ENCODE peak calls at places on chromosome 2, in four cellular contexts. R is hepatocyte, L is fibroblast of the aortic adventitia, S is OCI-LY7. Q is an unnamed sample.

GRCh38 chr2:112138143-112139032 is at the start of gene FBLN7:
- DNase-seq in R (peak; percentile 32), L (no peak), S (no peak), Q (no peak)

GRCh38 chr2:6773007-6773693 is 92.6 kb downstream of the CMPK2 start:
- DNase-seq in R (peak; percentile 80), L (peak; percentile 2), S (peak; percentile 78), Q (no peak)

GRCh38 chr2:231590614-231591013 is 2.0 kb upstream of the TEX44 start:
- DNase-seq in R (peak; percentile 60), L (no peak), S (no peak), Q (no peak)

GRCh38 chr2:143452817-143453462 is 323.7 kb downstream of the ARHGAP15 start:
- DNase-seq in R (no peak), L (no peak), S (no peak), Q (no peak)

GRCh38 chr2:240913810-240914644 is 7.9 kb downstream of the CROCC2 start:
- DNase-seq in R (peak; percentile 72), L (peak; percentile 79), S (peak; percentile 56), Q (no peak)

GRCh38 chr2:206349375-206349774 is 74.9 kb downstream of the ZDBF2 start:
- DNase-seq in R (no peak), L (no peak), S (no peak), Q (no peak)

GRCh38 chr2:1366546-1367134 is 46.6 kb upstream of the TPO start:
- DNase-seq in R (no peak), L (no peak), S (no peak), Q (no peak)

GRCh38 chr2:37301408-37301807 is 23.2 kb downstream of the PRKD3 start:
- DNase-seq in R (no peak), L (no peak), S (no peak), Q (no peak)

GRCh38 chr2:132667716-132668115 is 2.3 kb downstream of the LYPD1 start:
- DNase-seq in R (no peak), L (peak; percentile 70), S (no peak), Q (no peak)

GRCh38 chr2:130963849-130964793 is 127.4 kb downstream of the ARHGEF4 start:
- DNase-seq in R (peak; percentile 63), L (no peak), S (no peak), Q (peak; percentile 10)
- TF ChIP-seq CTCF in R (peak; percentile 56), L (no peak), S (peak; percentile 21), Q (peak; percentile 80)

DNA sequence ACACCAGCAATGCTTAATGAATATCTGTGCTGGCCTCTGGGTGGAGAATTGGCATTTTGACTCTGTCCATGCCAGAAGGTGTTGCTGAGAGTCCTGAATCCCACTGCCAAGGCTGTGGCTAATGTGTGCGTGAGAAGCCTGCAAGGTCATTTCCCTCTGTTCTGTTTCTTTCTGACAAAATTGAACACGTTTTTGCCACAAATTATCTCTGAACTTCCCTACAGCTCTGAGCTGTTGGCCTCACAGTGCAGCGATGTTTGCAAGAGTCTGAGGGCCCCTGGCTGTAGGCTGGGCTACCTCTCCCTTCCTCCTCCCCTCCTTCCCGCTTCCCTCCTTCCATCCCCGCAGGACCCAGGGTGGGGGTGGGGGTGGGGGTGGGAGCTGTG is 154.1 kb upstream of the HS6ST1 start:
- DNase-seq in R (no peak), L (peak; percentile 22), S (no peak), Q (no peak)
- H3K4me3 ChIP-seq in R (no peak overlapping the region), L (no peak overlapping the region), S (no peak overlapping the region), Q (no peak overlapping the region)

GRCh38 chr2:181430406-181431199 is 26.6 kb upstream of the ITGA4 start:
- DNase-seq in R (no peak), L (peak; percentile 6), S (peak; percentile 70), Q (no peak)
- TF ChIP-seq CTCF in R (peak; percentile 6), L (peak; percentile 47), S (peak; percentile 77), Q (peak; percentile 31)

DNA sequence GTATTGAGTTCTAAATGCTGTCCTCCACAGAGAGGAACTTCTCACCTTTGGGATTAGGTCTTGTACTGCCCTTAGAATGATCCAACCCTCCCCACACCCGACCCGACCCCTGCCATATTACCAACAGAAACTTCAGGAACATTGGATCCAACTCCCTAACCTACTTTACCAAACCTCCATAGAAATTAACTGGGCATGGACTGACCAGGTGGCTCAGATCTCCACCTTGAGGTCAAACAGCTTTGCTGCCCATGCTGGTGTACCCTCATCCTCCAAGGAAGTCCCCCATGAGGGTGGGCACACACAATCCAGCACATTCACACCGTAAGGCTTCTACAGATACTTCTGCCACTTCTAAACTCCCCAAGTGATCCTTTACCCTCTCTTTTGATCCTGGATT is 21.5 kb downstream of the NFE2L2 start:
- DNase-seq in R (no peak), L (no peak), S (no peak), Q (no peak)
- H3K4me3 ChIP-seq in R (no peak overlapping the region), L (peak overlapping the region; percentile 29), S (no peak overlapping the region), Q (no peak overlapping the region)

GRCh38 chr2:53787911-53788289 is 1.1 kb downstream of the ERLEC1 start:
- DNase-seq in R (peak; percentile 23), L (no peak), S (no peak), Q (no peak)

GRCh38 chr2:53785378-53785777 is 1.4 kb downstream of the ASB3 start:
- DNase-seq in R (no peak), L (no peak), S (no peak), Q (no peak)

GRCh38 chr2:53786371-53787254 is at the start of the genes ASB3 and ERLEC1:
- DNase-seq in R (peak; percentile 92), L (peak; percentile 74), S (peak; percentile 93), Q (no peak)

GRCh38 chr2:53784431-53784830 is 2.3 kb downstream of the ASB3 start:
- DNase-seq in R (no peak), L (peak; percentile 18), S (no peak), Q (no peak)

GRCh38 chr2:53787255-53787910 is 539 bp downstream of the ERLEC1 start:
- DNase-seq in R (peak; percentile 26), L (peak; percentile 19), S (peak; percentile 13), Q (no peak)
- TF ChIP-seq CTCF in R (no peak), L (no peak), S (no peak), Q (no peak)

GRCh38 chr2:10407841-10408648 is 40.1 kb downstream of the ODC1 start:
- DNase-seq in R (peak; percentile 76), L (peak; percentile 91), S (peak; percentile 39), Q (no peak)
- H3K4me3 ChIP-seq in R (no peak overlapping the region), L (no peak overlapping the region), S (no peak overlapping the region), Q (no peak overlapping the region)

DNA sequence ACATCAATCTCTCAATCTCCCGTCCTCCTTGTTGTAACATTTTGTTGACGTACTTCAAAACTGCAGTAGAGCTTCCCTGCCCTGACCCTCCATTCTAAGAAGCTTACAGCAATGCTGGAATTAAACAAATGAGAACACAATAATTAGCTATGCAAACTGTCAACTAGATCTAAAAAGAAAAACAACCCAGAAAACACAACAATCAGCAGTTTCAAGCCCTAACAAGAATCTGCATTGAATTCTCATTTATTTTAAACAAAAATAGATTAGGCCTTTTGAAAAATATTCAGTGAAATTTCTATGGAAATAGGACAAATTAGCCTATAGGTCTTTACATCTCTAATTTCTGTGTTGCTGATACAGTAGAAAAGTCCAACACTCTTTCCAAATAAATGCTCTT is 807.0 kb upstream of the FSHR start:
- DNase-seq in R (no peak), L (no peak), S (no peak), Q (no peak)
- TF ChIP-seq CTCF in R (no peak), L (no peak), S (no peak), Q (no peak)

GRCh38 chr2:236928353-236929153 is 157.1 kb upstream of the COPS8 start:
- DNase-seq in R (no peak), L (peak; percentile 35), S (peak; percentile 3), Q (no peak)
- H3K4me3 ChIP-seq in R (no peak overlapping the region), L (peak overlapping the region; percentile 38), S (no peak overlapping the region), Q (no peak overlapping the region)

GRCh38 chr2:70283500-70284191 is 9.9 kb downstream of the SNRPG start:
- DNase-seq in R (no peak), L (no peak), S (no peak), Q (no peak)
- TF ChIP-seq CTCF in R (no peak), L (no peak), S (no peak), Q (no peak)

Q was measured in LNCaP clone FGC.